ENCODE peak calls at places on chromosomes 1 and 21, in five cellular contexts. X, Y, S, L and I are unnamed samples.
A peak's percentile ranks its signal among the peaks of the same experiment; 100 is the strongest.

GRCh38 chr1:179779645-179780272 is 36.7 kb downstream of the FAM163A start:
- DNase-seq in L (no peak), X (no peak), Y (no peak), S (no peak), I (no peak)

GRCh38 chr21:14871861-14872260 is 192.9 kb downstream of the NRIP1 start:
- DNase-seq in L (no peak), X (no peak), Y (no peak), S (no peak), I (no peak)

GRCh38 chr1:204161609-204162497 is 4.3 kb downstream of the REN start:
- DNase-seq in Y (no peak), L (no peak), S (no peak), X (no peak), I (no peak)

GRCh38 chr1:53145051-53145600 is 2.7 kb upstream of the SLC1A7 start:
- DNase-seq in L (no peak), X (no peak), Y (no peak), S (no peak), I (no peak)

GRCh38 chr1:19941121-19941520 is 17.7 kb upstream of the PLA2G2E start:
- DNase-seq in Y (no peak), X (no peak), L (no peak), S (no peak), I (no peak)

GRCh38 chr1:206703647-206704046 is 18.9 kb downstream of the MAPKAPK2 start:
- DNase-seq in Y (no peak), L (peak; percentile 62), S (peak; percentile 33), X (peak; percentile 62), I (no peak)

GRCh38 chr1:13922440-13922839 is 222.5 kb downstream of the PRDM2 start:
- DNase-seq in Y (no peak), X (no peak), S (no peak), L (no peak), I (no peak)

GRCh38 chr1:39896909-39897685 is 4.6 kb downstream of the MYCL start:
- DNase-seq in S (no peak), X (no peak), L (no peak), Y (no peak), I (no peak)

GRCh38 chr1:227805606-227806197 is 9.8 kb upstream of the PRSS38 start:
- DNase-seq in Y (no peak), S (no peak), X (no peak), L (no peak), I (no peak)

GRCh38 chr1:8145525-8145924 is 119.4 kb upstream of the ERRFI1 start:
- DNase-seq in S (no peak), Y (no peak), X (no peak), L (no peak), I (no peak)

GRCh38 chr1:30847358-30847972 is 61.1 kb downstream of the SDC3 start:
- DNase-seq in S (no peak), Y (peak; percentile 47), X (no peak), L (no peak), I (peak; percentile 16)

GRCh38 chr21:33286600-33287456 is 20.7 kb downstream of the IL10RB start:
- DNase-seq in S (no peak), Y (peak; percentile 51), X (no peak), L (no peak), I (peak; percentile 56)

GRCh38 chr1:24622218-24622617 is 20.9 kb upstream of the SRRM1 start:
- DNase-seq in X (no peak), S (no peak), L (no peak), Y (no peak), I (no peak)

GRCh38 chr1:236064674-236065508 is at the start of gene NID1:
- DNase-seq in L (no peak), X (peak; percentile 6), Y (peak; percentile 91), S (peak; percentile 10), I (peak; percentile 32)

GRCh38 chr21:40151611-40152010 is 284.4 kb downstream of the PCP4 start:
- DNase-seq in L (no peak), X (no peak), Y (no peak), S (no peak), I (no peak)

GRCh38 chr1:183885142-183885735 is 80.3 kb downstream of the RGL1 start:
- DNase-seq in S (no peak), Y (no peak), X (no peak), L (no peak), I (no peak)

GRCh38 chr1:165452336-165453130 is 7.6 kb upstream of the RXRG start:
- DNase-seq in L (no peak), X (no peak), Y (no peak), S (no peak), I (peak; percentile 42)

GRCh38 chr1:35544976-35545375 is 12.2 kb downstream of the KIAA0319L start:
- DNase-seq in X (peak; percentile 24), L (peak; percentile 58), S (peak; percentile 56), Y (no peak), I (peak; percentile 28)